ENCODE peak calls at places on chromosome 9, in four cellular contexts. One of them, this sample, is unnamed.
A peak's percentile ranks its signal among the peaks of the same experiment; 100 is the strongest.

GRCh38 chr9:134734270-134734669 is 92.7 kb downstream of the COL5A1 start:
- DNase-seq in WTC11: no peak
- DNase-seq in HepG2: peak; percentile 27
- DNase-seq in K562: no peak
- DNase-seq in this sample: no peak

GRCh38 chr9:90458485-90458884 is 184.1 kb downstream of the DIRAS2 start:
- DNase-seq in WTC11: peak; percentile 24
- DNase-seq in HepG2: peak; percentile 78
- DNase-seq in K562: peak; percentile 4
- DNase-seq in this sample: no peak

GRCh38 chr9:38038307-38039089 is 30.5 kb downstream of the SHB start:
- DNase-seq in WTC11: no peak
- DNase-seq in HepG2: no peak
- DNase-seq in K562: peak; percentile 76
- DNase-seq in this sample: no peak

GRCh38 chr9:130835441-130836298 is 616 bp downstream of the ABL1 start:
- DNase-seq in WTC11: peak; percentile 67
- DNase-seq in HepG2: no peak
- DNase-seq in K562: peak; percentile 83
- DNase-seq in this sample: no peak

GRCh38 chr9:16461231-16461840 is 409.1 kb downstream of the BNC2 start:
- DNase-seq in WTC11: peak; percentile 60
- DNase-seq in HepG2: no peak
- DNase-seq in K562: no peak
- DNase-seq in this sample: peak; percentile 37

GRCh38 chr9:114229236-114229635 is 73.9 kb downstream of the COL27A1 start:
- DNase-seq in WTC11: no peak
- DNase-seq in HepG2: no peak
- DNase-seq in K562: no peak
- DNase-seq in this sample: no peak

GRCh38 chr9:30293231-30293630 is 2091.2 kb upstream of the ACO1 start:
- DNase-seq in WTC11: no peak
- DNase-seq in HepG2: no peak
- DNase-seq in K562: no peak
- DNase-seq in this sample: no peak

GRCh38 chr9:126626117-126627022 is 12.6 kb downstream of the LMX1B start:
- DNase-seq in WTC11: peak; percentile 55
- DNase-seq in HepG2: no peak
- DNase-seq in K562: peak; percentile 34
- DNase-seq in this sample: no peak

GRCh38 chr9:117276444-117276843 is 138.4 kb downstream of the ASTN2 start:
- DNase-seq in WTC11: no peak
- DNase-seq in HepG2: no peak
- DNase-seq in K562: no peak
- DNase-seq in this sample: no peak

GRCh38 chr9:80085668-80086067 is 513.9 kb downstream of the TLE4 start:
- DNase-seq in WTC11: no peak
- DNase-seq in HepG2: no peak
- DNase-seq in K562: no peak
- DNase-seq in this sample: no peak

GRCh38 chr9:130421802-130422276 is 22.9 kb upstream of the ASS1 start:
- DNase-seq in WTC11: peak; percentile 47
- DNase-seq in HepG2: no peak
- DNase-seq in K562: no peak
- DNase-seq in this sample: no peak

GRCh38 chr9:104276709-104277245 is 182.7 kb downstream of the SMC2 start:
- DNase-seq in WTC11: no peak
- DNase-seq in HepG2: no peak
- DNase-seq in K562: no peak
- DNase-seq in this sample: no peak

GRCh38 chr9:129694265-129694664 is 28.8 kb downstream of the PRRX2 start:
- DNase-seq in WTC11: no peak
- DNase-seq in HepG2: no peak
- DNase-seq in K562: no peak
- DNase-seq in this sample: no peak

GRCh38 chr9:14322211-14323082 is 8.5 kb upstream of the NFIB start:
- DNase-seq in WTC11: peak; percentile 90
- DNase-seq in HepG2: peak; percentile 71
- DNase-seq in K562: peak; percentile 83
- DNase-seq in this sample: no peak

GRCh38 chr9:593809-594208 is 247.7 kb upstream of the DMRT1 start:
- DNase-seq in WTC11: no peak
- DNase-seq in HepG2: no peak
- DNase-seq in K562: no peak
- DNase-seq in this sample: no peak

GRCh38 chr9:87770616-87771015 is 44.7 kb downstream of the CTSL start:
- DNase-seq in WTC11: no peak
- DNase-seq in HepG2: no peak
- DNase-seq in K562: no peak
- DNase-seq in this sample: no peak

GRCh38 chr9:133114886-133115603 is 6.0 kb downstream of the RALGDS start:
- DNase-seq in WTC11: no peak
- DNase-seq in HepG2: no peak
- DNase-seq in K562: no peak
- DNase-seq in this sample: no peak

GRCh38 chr9:120571443-120572257 is 8.3 kb downstream of the CDK5RAP2 start:
- DNase-seq in WTC11: no peak
- DNase-seq in HepG2: peak; percentile 99
- DNase-seq in K562: no peak
- DNase-seq in this sample: no peak

GRCh38 chr9:79661279-79661678 is 89.5 kb downstream of the TLE4 start:
- DNase-seq in WTC11: no peak
- DNase-seq in HepG2: no peak
- DNase-seq in K562: no peak
- DNase-seq in this sample: no peak

GRCh38 chr9:131869312-131869711 is 129.4 kb upstream of the RAPGEF1 start:
- DNase-seq in WTC11: peak; percentile 44
- DNase-seq in HepG2: no peak
- DNase-seq in K562: no peak
- DNase-seq in this sample: no peak

GRCh38 chr9:98944130-98945074 is 695 bp downstream of the COL15A1 start:
- DNase-seq in WTC11: peak; percentile 53
- DNase-seq in HepG2: no peak
- DNase-seq in K562: no peak
- DNase-seq in this sample: no peak

GRCh38 chr9:27150758-27151431 is 41.9 kb downstream of the TEK start:
- DNase-seq in WTC11: no peak
- DNase-seq in HepG2: no peak
- DNase-seq in K562: no peak
- DNase-seq in this sample: no peak

GRCh38 chr9:77507212-77507961 is 140.7 kb downstream of the GNA14 start:
- DNase-seq in WTC11: no peak
- DNase-seq in HepG2: no peak
- DNase-seq in K562: no peak
- DNase-seq in this sample: no peak

GRCh38 chr9:136010176-136010575 is 49.0 kb upstream of the UBAC1 start:
- DNase-seq in WTC11: no peak
- DNase-seq in HepG2: no peak
- DNase-seq in K562: no peak
- DNase-seq in this sample: no peak

GRCh38 chr9:121638901-121639592 is 12.4 kb upstream of the DAB2IP start:
- DNase-seq in WTC11: no peak
- DNase-seq in HepG2: peak; percentile 69
- DNase-seq in K562: no peak
- DNase-seq in this sample: no peak

GRCh38 chr9:72857632-72858011 is 95.2 kb downstream of the ALDH1A1 start:
- DNase-seq in WTC11: no peak
- DNase-seq in HepG2: no peak
- DNase-seq in K562: no peak
- DNase-seq in this sample: no peak

GRCh38 chr9:2320126-2320525 is 301.5 kb upstream of the VLDLR start:
- DNase-seq in WTC11: no peak
- DNase-seq in HepG2: no peak
- DNase-seq in K562: no peak
- DNase-seq in this sample: no peak

GRCh38 chr9:110936252-110936651 is 102.0 kb downstream of the LPAR1 start:
- DNase-seq in WTC11: no peak
- DNase-seq in HepG2: no peak
- DNase-seq in K562: no peak
- DNase-seq in this sample: no peak

GRCh38 chr9:136255896-136256890 is 10.6 kb upstream of the QSOX2 start:
- DNase-seq in WTC11: no peak
- DNase-seq in HepG2: no peak
- DNase-seq in K562: peak; percentile 65
- DNase-seq in this sample: no peak

GRCh38 chr9:133786371-133786753 is 48.2 kb upstream of the SARDH start:
- DNase-seq in WTC11: no peak
- DNase-seq in HepG2: no peak
- DNase-seq in K562: no peak
- DNase-seq in this sample: peak; percentile 43

GRCh38 chr9:97388721-97389238 is 23.1 kb upstream of the TDRD7 start:
- DNase-seq in WTC11: no peak
- DNase-seq in HepG2: no peak
- DNase-seq in K562: no peak
- DNase-seq in this sample: peak; percentile 60

GRCh38 chr9:36011379-36011778 is 25.3 kb upstream of the RECK start:
- DNase-seq in WTC11: no peak
- DNase-seq in HepG2: no peak
- DNase-seq in K562: no peak
- DNase-seq in this sample: no peak

GRCh38 chr9:84939766-84940165 is 270.2 kb downstream of the NTRK2 start:
- DNase-seq in WTC11: no peak
- DNase-seq in HepG2: no peak
- DNase-seq in K562: no peak
- DNase-seq in this sample: no peak

GRCh38 chr9:122695696-122696095 is 20.8 kb downstream of the OR1L3 start:
- DNase-seq in WTC11: no peak
- DNase-seq in HepG2: no peak
- DNase-seq in K562: no peak
- DNase-seq in this sample: no peak

GRCh38 chr9:113962391-113962790 is 86.3 kb downstream of the ZNF618 start:
- DNase-seq in WTC11: no peak
- DNase-seq in HepG2: no peak
- DNase-seq in K562: no peak
- DNase-seq in this sample: no peak

GRCh38 chr9:37966443-37967271 is 62.7 kb upstream of the SLC25A51 start:
- DNase-seq in WTC11: no peak
- DNase-seq in HepG2: peak; percentile 52
- DNase-seq in K562: no peak
- DNase-seq in this sample: no peak

GRCh38 chr9:70924380-70924779 is 197.0 kb downstream of the TRPM3 start:
- DNase-seq in WTC11: no peak
- DNase-seq in HepG2: no peak
- DNase-seq in K562: no peak
- DNase-seq in this sample: no peak

GRCh38 chr9:18294229-18294628 is 179.7 kb upstream of the ADAMTSL1 start:
- DNase-seq in WTC11: no peak
- DNase-seq in HepG2: no peak
- DNase-seq in K562: no peak
- DNase-seq in this sample: no peak
- TF ChIP-seq CBFB in WTC11: no peak
- TF ChIP-seq CBFB in HepG2: no peak
- TF ChIP-seq CBFB in K562: no peak
- TF ChIP-seq CBFB in this sample: no peak

GRCh38 chr9:83208065-83208850 is 145.3 kb upstream of the RASEF start:
- DNase-seq in WTC11: no peak
- DNase-seq in HepG2: peak; percentile 11
- DNase-seq in K562: no peak
- DNase-seq in this sample: no peak
- TF ChIP-seq MAX in WTC11: no peak
- TF ChIP-seq MAX in HepG2: no peak
- TF ChIP-seq MAX in K562: no peak
- TF ChIP-seq MAX in this sample: no peak

DNA sequence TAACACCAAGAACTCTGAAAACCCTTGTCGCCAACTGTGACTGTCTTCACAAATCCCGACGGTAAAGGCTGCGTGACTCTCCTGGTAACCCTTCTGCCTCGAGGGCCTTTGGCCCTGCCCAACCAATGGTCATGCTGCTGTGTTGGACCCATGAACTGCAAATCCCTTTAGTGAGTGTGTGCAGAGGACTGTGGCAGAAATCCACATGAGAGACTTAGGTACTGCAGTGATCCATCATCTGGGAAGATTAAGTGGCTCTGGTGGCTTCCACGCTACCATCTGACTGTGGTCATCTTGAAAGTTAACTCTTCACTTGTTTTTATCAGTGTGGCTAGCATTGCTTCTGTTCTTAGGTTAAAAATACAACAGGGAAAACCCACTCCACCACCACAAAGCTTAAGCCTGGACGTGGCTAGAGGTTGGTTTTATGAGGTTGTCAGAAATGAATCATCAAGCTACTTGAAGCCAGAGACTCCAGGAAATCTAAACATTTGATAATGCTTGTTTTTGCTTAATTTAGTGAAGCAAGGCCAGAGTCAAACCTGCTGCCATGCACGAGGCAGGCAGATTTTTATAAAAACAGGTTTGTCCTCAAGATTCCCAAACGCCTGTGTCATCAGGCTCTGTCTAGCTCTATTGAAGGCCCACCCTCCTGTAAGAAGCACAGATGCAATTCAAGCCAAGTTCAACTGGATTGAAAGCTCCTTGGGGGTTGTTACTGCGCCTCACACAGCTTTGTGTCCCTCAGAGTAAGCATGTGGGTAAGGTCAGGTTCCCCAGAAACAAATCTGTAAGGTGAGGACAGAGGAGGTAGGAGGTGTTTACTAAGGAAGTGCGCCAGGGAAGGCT is 52.7 kb upstream of the ERCC6L2 start:
- DNase-seq in WTC11: no peak
- DNase-seq in HepG2: no peak
- DNase-seq in K562: no peak
- DNase-seq in this sample: peak; percentile 84
- TF ChIP-seq CBFB in WTC11: no peak
- TF ChIP-seq CBFB in HepG2: no peak
- TF ChIP-seq CBFB in K562: no peak
- TF ChIP-seq CBFB in this sample: peak; percentile 98

GRCh38 chr9:12882430-12882829 is 107.6 kb downstream of the LURAP1L start:
- DNase-seq in WTC11: no peak
- DNase-seq in HepG2: no peak
- DNase-seq in K562: no peak
- DNase-seq in this sample: no peak
- TF ChIP-seq MAX in WTC11: no peak
- TF ChIP-seq MAX in HepG2: no peak
- TF ChIP-seq MAX in K562: no peak
- TF ChIP-seq MAX in this sample: no peak

GRCh38 chr9:100714372-100715099 is 136.7 kb downstream of the CAVIN4 start:
- DNase-seq in WTC11: peak; percentile 83
- DNase-seq in HepG2: peak; percentile 48
- DNase-seq in K562: peak; percentile 81
- DNase-seq in this sample: no peak
- TF ChIP-seq CBFB in WTC11: no peak
- TF ChIP-seq CBFB in HepG2: no peak
- TF ChIP-seq CBFB in K562: no peak
- TF ChIP-seq CBFB in this sample: no peak